ENCODE peak calls at places on chromosomes 13 and 19, in ten cellular contexts. F, Z, I, Q, O, M, K, S, J and L are unnamed samples.

GRCh38 chr13:95420501-95420900 is 119.2 kb upstream of the ABCC4 start:
- DNase-seq in F (no peak), Z (no peak), I (no peak), Q (no peak), O (no peak), M (no peak), K (no peak), S (no peak), J (no peak), L (peak; percentile 27)

GRCh38 chr19:19654441-19654840 is 9.0 kb downstream of the ATP13A1 start:
- DNase-seq in F (no peak), Z (no peak), I (no peak), Q (no peak), O (no peak), M (no peak), K (no peak), S (no peak), J (no peak), L (no peak)

GRCh38 chr13:98239156-98240076 is 62.3 kb upstream of the RNF113B start:
- DNase-seq in F (no peak), Z (no peak), I (no peak), Q (no peak), O (no peak), M (no peak), K (no peak), S (no peak), J (no peak), L (no peak)

GRCh38 chr13:39729161-39729560 is 73.7 kb downstream of the COG6 start:
- DNase-seq in F (no peak), Z (no peak), I (no peak), Q (no peak), O (no peak), M (no peak), K (no peak), S (no peak), J (no peak), L (no peak)

GRCh38 chr13:94550030-94550738 is 45.8 kb downstream of the TGDS start:
- DNase-seq in F (peak; percentile 71), Z (no peak), I (no peak), Q (no peak), O (no peak), M (peak; percentile 23), K (no peak), S (no peak), J (no peak), L (peak; percentile 2)

GRCh38 chr13:92197669-92198068 is 799.2 kb downstream of the GPC5 start:
- DNase-seq in F (no peak), Z (no peak), I (no peak), Q (no peak), O (no peak), M (no peak), K (no peak), S (no peak), J (no peak), L (no peak)

GRCh38 chr13:48199404-48199991 is 33.5 kb upstream of the ITM2B start:
- DNase-seq in F (no peak), Z (no peak), I (no peak), Q (no peak), O (no peak), M (no peak), K (no peak), S (no peak), J (no peak), L (no peak)

GRCh38 chr13:113184568-113185440 is 23.7 kb downstream of the PCID2 start:
- DNase-seq in F (no peak), Z (no peak), I (no peak), Q (no peak), O (no peak), M (no peak), K (no peak), S (no peak), J (no peak), L (no peak)

GRCh38 chr19:42279902-42280760 is 11.1 kb downstream of the CIC start:
- DNase-seq in F (peak; percentile 84), Z (peak; percentile 87), I (peak; percentile 94), Q (peak; percentile 95), O (peak; percentile 53), M (peak; percentile 89), K (peak; percentile 94), S (peak; percentile 90), J (peak; percentile 83), L (peak; percentile 87)

GRCh38 chr19:42280761-42281174 is 11.7 kb downstream of the CIC start:
- DNase-seq in F (peak; percentile 15), Z (no peak), I (peak; percentile 52), Q (no peak), O (no peak), M (peak; percentile 50), K (no peak), S (no peak), J (peak; percentile 44), L (no peak)

GRCh38 chr19:42282036-42282762 is 13.1 kb downstream of the CIC start:
- DNase-seq in F (peak; percentile 28), Z (no peak), I (no peak), Q (peak; percentile 36), O (no peak), M (no peak), K (no peak), S (no peak), J (no peak), L (no peak)

GRCh38 chr19:42282810-42283247 is 13.8 kb downstream of the CIC start:
- DNase-seq in F (no peak), Z (no peak), I (no peak), Q (no peak), O (no peak), M (no peak), K (no peak), S (no peak), J (no peak), L (no peak)

GRCh38 chr19:42281175-42282035 is 12.4 kb downstream of the CIC start:
- DNase-seq in F (peak; percentile 22), Z (no peak), I (peak; percentile 62), Q (peak; percentile 80), O (no peak), M (no peak), K (peak; percentile 81), S (peak; percentile 62), J (peak; percentile 65), L (no peak)
- TF ChIP-seq CTCF in F (peak; percentile 4), Z (no peak), I (no peak), Q (no peak), O (no peak), M (no peak), K (no peak), S (no peak), J (no peak), L (no peak)

GRCh38 chr13:75876371-75877050 is 240.4 kb downstream of the LMO7 start:
- DNase-seq in F (peak; percentile 80), Z (peak; percentile 46), I (peak; percentile 57), Q (peak; percentile 41), O (peak; percentile 43), M (no peak), K (no peak), S (no peak), J (peak; percentile 66), L (peak; percentile 32)
- TF ChIP-seq CTCF in F (peak; percentile 95), Z (peak; percentile 89), I (peak; percentile 86), Q (peak; percentile 89), O (peak; percentile 89), M (no peak), K (peak; percentile 78), S (peak; percentile 87), J (peak; percentile 93), L (peak; percentile 80)

GRCh38 chr13:44874176-44874575 is 115.1 kb downstream of the NUFIP1 start:
- DNase-seq in F (no peak), Z (no peak), I (no peak), Q (no peak), O (no peak), M (no peak), K (no peak), S (no peak), J (no peak), L (no peak)

GRCh38 chr13:44876782-44877324 is 112.4 kb downstream of the NUFIP1 start:
- DNase-seq in F (peak; percentile 23), Z (no peak), I (no peak), Q (no peak), O (no peak), M (no peak), K (no peak), S (no peak), J (no peak), L (no peak)

GRCh38 chr13:44874886-44875630 is 114.2 kb downstream of the NUFIP1 start:
- DNase-seq in F (no peak), Z (no peak), I (no peak), Q (no peak), O (no peak), M (no peak), K (no peak), S (no peak), J (no peak), L (no peak)

GRCh38 chr13:44884076-44884729 is 105.1 kb downstream of the NUFIP1 start:
- DNase-seq in F (peak; percentile 94), Z (no peak), I (no peak), Q (no peak), O (peak; percentile 10), M (no peak), K (no peak), S (no peak), J (no peak), L (no peak)

GRCh38 chr13:44879452-44880058 is 109.7 kb downstream of the NUFIP1 start:
- DNase-seq in F (peak; percentile 80), Z (no peak), I (peak; percentile 43), Q (no peak), O (peak; percentile 27), M (no peak), K (no peak), S (no peak), J (peak; percentile 56), L (peak; percentile 3)
- TF ChIP-seq CTCF in F (peak; percentile 67), Z (no peak), I (no peak), Q (peak; percentile 52), O (peak; percentile 55), M (no peak), K (no peak), S (peak; percentile 33), J (peak; percentile 38), L (peak; percentile 4)

GRCh38 chr13:44484562-44485164 is 91.5 kb downstream of the TSC22D1 start:
- DNase-seq in F (no peak), Z (no peak), I (no peak), Q (no peak), O (no peak), M (no peak), K (no peak), S (no peak), J (no peak), L (no peak)

GRCh38 chr13:44493213-44493812 is 82.8 kb downstream of the TSC22D1 start:
- DNase-seq in F (no peak), Z (no peak), I (no peak), Q (no peak), O (no peak), M (no peak), K (no peak), S (no peak), J (no peak), L (no peak)

GRCh38 chr13:44487989-44488388 is 88.1 kb downstream of the TSC22D1 start:
- DNase-seq in F (no peak), Z (no peak), I (no peak), Q (no peak), O (no peak), M (no peak), K (no peak), S (no peak), J (no peak), L (no peak)

DNA sequence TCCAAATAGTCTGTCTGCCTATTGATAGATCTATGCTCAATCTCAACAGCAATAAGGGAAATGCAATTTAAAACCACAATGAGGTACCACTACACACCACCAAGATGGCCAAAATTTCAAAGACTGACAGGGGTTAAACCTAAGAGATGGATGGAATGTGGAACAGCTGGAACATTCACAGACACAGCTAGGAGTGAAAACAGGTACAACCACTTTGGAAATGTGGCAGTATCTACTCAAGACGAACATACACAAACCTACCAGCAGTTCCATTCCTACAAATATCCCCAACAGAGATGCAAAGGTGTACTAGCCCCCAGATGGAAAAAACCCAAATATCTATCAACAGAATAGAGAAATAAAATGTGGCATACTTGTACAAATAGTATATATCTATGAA is 86.4 kb downstream of the TSC22D1 start:
- DNase-seq in F (no peak), Z (no peak), I (no peak), Q (no peak), O (no peak), M (no peak), K (no peak), S (no peak), J (no peak), L (no peak)
- TF ChIP-seq CTCF in F (no peak), Z (no peak), I (no peak), Q (no peak), O (no peak), M (no peak), K (no peak), S (no peak), J (no peak), L (no peak)